ENCODE peak calls at places on chromosomes 5 and 9, in ten cellular contexts. One of them, this sample, is unnamed.
A peak's percentile ranks its signal among the peaks of the same experiment; 100 is the strongest.

GRCh38 chr9:81521892-81522291 is 167.5 kb downstream of the TLE1 start:
- DNase-seq in activated naive CD4-positive, alpha-beta T cell treated with anti-CD3 and anti-CD28 coated beads, Interleukin-2, amount 10 ng/mL, durations not matched to agents 7 days and 5 days: no peak
- DNase-seq in left ventricle myocardium superior: no peak
- DNase-seq in GM13977: no peak
- DNase-seq in NCI-H1092: no peak
- DNase-seq in M059J: peak; percentile 60
- DNase-seq in EH: no peak
- DNase-seq in stimulated activated CD8-positive, alpha-beta memory T cell treated with anti-CD3 and anti-CD28 coated beads, Interleukin-4, amount 100 ng/mL, for 48 hours: no peak
- DNase-seq in uterus: no peak
- DNase-seq in A172: no peak
- DNase-seq in this sample: no peak

GRCh38 chr5:143957455-143957854 is 145.5 kb downstream of the HMHB1 start:
- DNase-seq in activated naive CD4-positive, alpha-beta T cell treated with anti-CD3 and anti-CD28 coated beads, Interleukin-2, amount 10 ng/mL, durations not matched to agents 7 days and 5 days: no peak
- DNase-seq in left ventricle myocardium superior: no peak
- DNase-seq in GM13977: no peak
- DNase-seq in NCI-H1092: no peak
- DNase-seq in M059J: no peak
- DNase-seq in EH: no peak
- DNase-seq in stimulated activated CD8-positive, alpha-beta memory T cell treated with anti-CD3 and anti-CD28 coated beads, Interleukin-4, amount 100 ng/mL, for 48 hours: no peak
- DNase-seq in uterus: no peak
- DNase-seq in A172: no peak
- DNase-seq in this sample: no peak

GRCh38 chr5:164335837-164336236 is 830.4 kb downstream of the MAT2B start:
- DNase-seq in activated naive CD4-positive, alpha-beta T cell treated with anti-CD3 and anti-CD28 coated beads, Interleukin-2, amount 10 ng/mL, durations not matched to agents 7 days and 5 days: no peak
- DNase-seq in left ventricle myocardium superior: no peak
- DNase-seq in GM13977: no peak
- DNase-seq in NCI-H1092: no peak
- DNase-seq in M059J: peak; percentile 16
- DNase-seq in EH: no peak
- DNase-seq in stimulated activated CD8-positive, alpha-beta memory T cell treated with anti-CD3 and anti-CD28 coated beads, Interleukin-4, amount 100 ng/mL, for 48 hours: no peak
- DNase-seq in uterus: no peak
- DNase-seq in A172: peak; percentile 70
- DNase-seq in this sample: no peak

GRCh38 chr5:75964008-75964407 is 119.2 kb upstream of the SV2C start:
- DNase-seq in activated naive CD4-positive, alpha-beta T cell treated with anti-CD3 and anti-CD28 coated beads, Interleukin-2, amount 10 ng/mL, durations not matched to agents 7 days and 5 days: no peak
- DNase-seq in left ventricle myocardium superior: no peak
- DNase-seq in GM13977: peak; percentile 12
- DNase-seq in NCI-H1092: no peak
- DNase-seq in M059J: no peak
- DNase-seq in EH: no peak
- DNase-seq in stimulated activated CD8-positive, alpha-beta memory T cell treated with anti-CD3 and anti-CD28 coated beads, Interleukin-4, amount 100 ng/mL, for 48 hours: no peak
- DNase-seq in uterus: no peak
- DNase-seq in A172: no peak
- DNase-seq in this sample: no peak

GRCh38 chr5:171595801-171596231 is 176.4 kb downstream of the FGF18 start:
- DNase-seq in activated naive CD4-positive, alpha-beta T cell treated with anti-CD3 and anti-CD28 coated beads, Interleukin-2, amount 10 ng/mL, durations not matched to agents 7 days and 5 days: no peak
- DNase-seq in left ventricle myocardium superior: peak; percentile 52
- DNase-seq in GM13977: no peak
- DNase-seq in NCI-H1092: no peak
- DNase-seq in M059J: peak; percentile 92
- DNase-seq in EH: peak; percentile 65
- DNase-seq in stimulated activated CD8-positive, alpha-beta memory T cell treated with anti-CD3 and anti-CD28 coated beads, Interleukin-4, amount 100 ng/mL, for 48 hours: peak; percentile 30
- DNase-seq in uterus: no peak
- DNase-seq in A172: peak; percentile 90
- DNase-seq in this sample: no peak

GRCh38 chr5:36079200-36079761 is 12.6 kb upstream of the UGT3A2 start:
- DNase-seq in activated naive CD4-positive, alpha-beta T cell treated with anti-CD3 and anti-CD28 coated beads, Interleukin-2, amount 10 ng/mL, durations not matched to agents 7 days and 5 days: peak; percentile 45
- DNase-seq in left ventricle myocardium superior: no peak
- DNase-seq in GM13977: peak; percentile 66
- DNase-seq in NCI-H1092: peak; percentile 18
- DNase-seq in M059J: peak; percentile 73
- DNase-seq in EH: peak; percentile 59
- DNase-seq in stimulated activated CD8-positive, alpha-beta memory T cell treated with anti-CD3 and anti-CD28 coated beads, Interleukin-4, amount 100 ng/mL, for 48 hours: peak; percentile 37
- DNase-seq in uterus: no peak
- DNase-seq in A172: peak; percentile 68
- DNase-seq in this sample: no peak

GRCh38 chr9:95507456-95508241 is 9.1 kb downstream of the PTCH1 start:
- DNase-seq in activated naive CD4-positive, alpha-beta T cell treated with anti-CD3 and anti-CD28 coated beads, Interleukin-2, amount 10 ng/mL, durations not matched to agents 7 days and 5 days: peak; percentile 63
- DNase-seq in left ventricle myocardium superior: peak; percentile 66
- DNase-seq in GM13977: peak; percentile 59
- DNase-seq in NCI-H1092: no peak
- DNase-seq in M059J: peak; percentile 84
- DNase-seq in EH: peak; percentile 69
- DNase-seq in stimulated activated CD8-positive, alpha-beta memory T cell treated with anti-CD3 and anti-CD28 coated beads, Interleukin-4, amount 100 ng/mL, for 48 hours: peak; percentile 52
- DNase-seq in uterus: peak; percentile 65
- DNase-seq in A172: peak; percentile 51
- DNase-seq in this sample: no peak

GRCh38 chr5:139650031-139650688 is 2.0 kb downstream of the CXXC5 start:
- DNase-seq in activated naive CD4-positive, alpha-beta T cell treated with anti-CD3 and anti-CD28 coated beads, Interleukin-2, amount 10 ng/mL, durations not matched to agents 7 days and 5 days: peak; percentile 45
- DNase-seq in left ventricle myocardium superior: peak; percentile 74
- DNase-seq in GM13977: no peak
- DNase-seq in NCI-H1092: no peak
- DNase-seq in M059J: no peak
- DNase-seq in EH: peak; percentile 31
- DNase-seq in stimulated activated CD8-positive, alpha-beta memory T cell treated with anti-CD3 and anti-CD28 coated beads, Interleukin-4, amount 100 ng/mL, for 48 hours: peak; percentile 58
- DNase-seq in uterus: peak; percentile 24
- DNase-seq in A172: no peak
- DNase-seq in this sample: no peak

GRCh38 chr5:38667499-38667776 is 111.0 kb upstream of the LIFR start:
- DNase-seq in activated naive CD4-positive, alpha-beta T cell treated with anti-CD3 and anti-CD28 coated beads, Interleukin-2, amount 10 ng/mL, durations not matched to agents 7 days and 5 days: no peak
- DNase-seq in left ventricle myocardium superior: no peak
- DNase-seq in GM13977: no peak
- DNase-seq in NCI-H1092: no peak
- DNase-seq in M059J: no peak
- DNase-seq in EH: no peak
- DNase-seq in stimulated activated CD8-positive, alpha-beta memory T cell treated with anti-CD3 and anti-CD28 coated beads, Interleukin-4, amount 100 ng/mL, for 48 hours: no peak
- DNase-seq in uterus: no peak
- DNase-seq in A172: no peak
- DNase-seq in this sample: no peak

GRCh38 chr9:132609829-132610228 is 27.4 kb downstream of the BARHL1 start:
- DNase-seq in activated naive CD4-positive, alpha-beta T cell treated with anti-CD3 and anti-CD28 coated beads, Interleukin-2, amount 10 ng/mL, durations not matched to agents 7 days and 5 days: no peak
- DNase-seq in left ventricle myocardium superior: no peak
- DNase-seq in GM13977: no peak
- DNase-seq in NCI-H1092: no peak
- DNase-seq in M059J: peak; percentile 98
- DNase-seq in EH: peak; percentile 95
- DNase-seq in stimulated activated CD8-positive, alpha-beta memory T cell treated with anti-CD3 and anti-CD28 coated beads, Interleukin-4, amount 100 ng/mL, for 48 hours: peak; percentile 36
- DNase-seq in uterus: no peak
- DNase-seq in A172: peak; percentile 95
- DNase-seq in this sample: no peak

GRCh38 chr5:56518820-56519219 is 285.7 kb upstream of the ANKRD55 start:
- DNase-seq in activated naive CD4-positive, alpha-beta T cell treated with anti-CD3 and anti-CD28 coated beads, Interleukin-2, amount 10 ng/mL, durations not matched to agents 7 days and 5 days: no peak
- DNase-seq in left ventricle myocardium superior: no peak
- DNase-seq in GM13977: no peak
- DNase-seq in NCI-H1092: no peak
- DNase-seq in M059J: no peak
- DNase-seq in EH: no peak
- DNase-seq in stimulated activated CD8-positive, alpha-beta memory T cell treated with anti-CD3 and anti-CD28 coated beads, Interleukin-4, amount 100 ng/mL, for 48 hours: no peak
- DNase-seq in uterus: no peak
- DNase-seq in A172: no peak
- DNase-seq in this sample: no peak

GRCh38 chr9:121529237-121529987 is 29.8 kb upstream of the GGTA1 start:
- DNase-seq in activated naive CD4-positive, alpha-beta T cell treated with anti-CD3 and anti-CD28 coated beads, Interleukin-2, amount 10 ng/mL, durations not matched to agents 7 days and 5 days: no peak
- DNase-seq in left ventricle myocardium superior: peak; percentile 98
- DNase-seq in GM13977: no peak
- DNase-seq in NCI-H1092: peak; percentile 3
- DNase-seq in M059J: peak; percentile 98
- DNase-seq in EH: peak; percentile 99
- DNase-seq in stimulated activated CD8-positive, alpha-beta memory T cell treated with anti-CD3 and anti-CD28 coated beads, Interleukin-4, amount 100 ng/mL, for 48 hours: no peak
- DNase-seq in uterus: peak; percentile 91
- DNase-seq in A172: peak; percentile 97
- DNase-seq in this sample: peak; percentile 87